ENCODE peak calls at places on chromosome 16, in four cellular contexts. D is cortex of kidney; Y is stimulated activated naive CD8-positive, alpha-beta T cell treated with anti-CD3 and anti-CD28 coated beads, Interleukin-15, amount 100 ng/mL, for 72 hours; H is amniotic stem cell. R is an unnamed sample.

GRCh38 chr16:88430185-88430523 is 22.9 kb upstream of the ZFPM1 start:
- DNase-seq in D (no peak), Y (peak; percentile 32), H (no peak), R (no peak)

GRCh38 chr16:87853411-87854052 is 15.8 kb downstream of the SLC7A5 start:
- DNase-seq in D (no peak), Y (peak; percentile 93), H (peak; percentile 65), R (peak; percentile 99)

GRCh38 chr16:87380875-87381274 is 2.7 kb downstream of the FBXO31 start:
- DNase-seq in D (no peak), Y (no peak), H (no peak), R (no peak)

GRCh38 chr16:6918661-6919060 is 414.0 kb upstream of the RBFOX1 start:
- DNase-seq in D (no peak), Y (no peak), H (no peak), R (no peak)

GRCh38 chr16:69600202-69600601 is 34.4 kb downstream of the NFAT5 start:
- DNase-seq in D (no peak), Y (no peak), H (no peak), R (no peak)

GRCh38 chr16:85393674-85394510 is 219.2 kb upstream of the GSE1 start:
- DNase-seq in D (no peak), Y (peak; percentile 67), H (no peak), R (no peak)

GRCh38 chr16:85094812-85095211 is 17.5 kb downstream of the CIBAR2 start:
- DNase-seq in D (no peak), Y (no peak), H (no peak), R (no peak)

GRCh38 chr16:84528317-84528716 is 23.9 kb upstream of the MEAK7 start:
- DNase-seq in D (no peak), Y (no peak), H (no peak), R (no peak)

GRCh38 chr16:88634141-88634993 is 4.0 kb upstream of the IL17C start:
- DNase-seq in D (no peak), Y (peak; percentile 61), H (peak; percentile 41), R (peak; percentile 84)

GRCh38 chr16:23428351-23428750 is 24.6 kb downstream of the COG7 start:
- DNase-seq in D (no peak), Y (no peak), H (no peak), R (no peak)

GRCh38 chr16:67407788-67408452 is 8.4 kb downstream of the ZDHHC1 start:
- DNase-seq in D (no peak), Y (no peak), H (no peak), R (no peak)

GRCh38 chr16:47139561-47140185 is 4.1 kb downstream of the NETO2 start:
- DNase-seq in D (no peak), Y (no peak), H (no peak), R (no peak)

GRCh38 chr16:75113046-75113491 is 3.5 kb downstream of the LDHD start:
- DNase-seq in D (no peak), Y (no peak), H (no peak), R (no peak)

GRCh38 chr16:31474778-31475738 is 3.1 kb downstream of the TGFB1I1 start:
- DNase-seq in D (no peak), Y (no peak), H (no peak), R (no peak)

GRCh38 chr16:53829186-53829747 is 125.3 kb downstream of the FTO start:
- DNase-seq in D (no peak), Y (no peak), H (no peak), R (no peak)

GRCh38 chr16:9885876-9886275 is 296.4 kb downstream of the GRIN2A start:
- DNase-seq in D (no peak), Y (no peak), H (no peak), R (no peak)

GRCh38 chr16:48583075-48584065 is 26.6 kb downstream of the N4BP1 start:
- DNase-seq in D (no peak), Y (no peak), H (no peak), R (no peak)

GRCh38 chr16:52191533-52192134 is 355.3 kb downstream of the TOX3 start:
- DNase-seq in D (no peak), Y (peak; percentile 37), H (no peak), R (peak; percentile 45)

GRCh38 chr16:20866161-20866772 is 33.9 kb downstream of the DCUN1D3 start:
- DNase-seq in D (no peak), Y (no peak), H (peak; percentile 67), R (no peak)

GRCh38 chr16:57770361-57770760 is 31.9 kb downstream of the KIFC3 start:
- DNase-seq in D (no peak), Y (no peak), H (no peak), R (no peak)

GRCh38 chr16:85275533-85276249 is 163.4 kb upstream of the CIBAR2 start:
- DNase-seq in D (no peak), Y (peak; percentile 69), H (peak; percentile 41), R (peak; percentile 94)

GRCh38 chr16:89712476-89712805 is 8.3 kb downstream of the VPS9D1 start:
- DNase-seq in D (no peak), Y (no peak), H (no peak), R (no peak)

GRCh38 chr16:4215106-4215505 is 26.8 kb downstream of the SRL start:
- DNase-seq in D (no peak), Y (no peak), H (no peak), R (no peak)

GRCh38 chr16:83623091-83623730 is 184.6 kb upstream of the HSBP1 start:
- DNase-seq in D (no peak), Y (no peak), H (no peak), R (no peak)

GRCh38 chr16:1899641-1900451 is 18.4 kb downstream of the HS3ST6 start:
- DNase-seq in D (no peak), Y (no peak), H (no peak), R (no peak)

GRCh38 chr16:85062303-85062702 is 34.7 kb downstream of the KIAA0513 start:
- DNase-seq in D (no peak), Y (no peak), H (no peak), R (no peak)

GRCh38 chr16:30740364-30741251 is 7.6 kb upstream of the PHKG2 start:
- DNase-seq in D (no peak), Y (no peak), H (no peak), R (peak; percentile 97)

GRCh38 chr16:47847220-47847970 is 308.4 kb downstream of the ABCC12 start:
- DNase-seq in D (no peak), Y (no peak), H (no peak), R (no peak)

GRCh38 chr16:8628981-8629725 is 7.7 kb downstream of the METTL22 start:
- DNase-seq in D (no peak), Y (no peak), H (no peak), R (no peak)

GRCh38 chr16:67645397-67646121 is 615 bp downstream of the CARMIL2 start:
- DNase-seq in D (no peak), Y (no peak), H (no peak), R (no peak)

GRCh38 chr16:55479560-55480197 is 681 bp downstream of the MMP2 start:
- DNase-seq in D (no peak), Y (no peak), H (no peak), R (no peak)

GRCh38 chr16:55100100-55100499 is 169.4 kb downstream of the IRX5 start:
- DNase-seq in D (no peak), Y (no peak), H (no peak), R (no peak)

GRCh38 chr16:81493755-81494433 is 49.3 kb downstream of the CMIP start:
- DNase-seq in D (no peak), Y (no peak), H (peak; percentile 18), R (no peak)

GRCh38 chr16:29232811-29233704 is 173.5 kb downstream of the NPIPB11 start:
- DNase-seq in D (no peak), Y (no peak), H (no peak), R (peak; percentile 79)

GRCh38 chr16:86789621-86790051 is 211.3 kb downstream of the FOXL1 start:
- DNase-seq in D (no peak), Y (no peak), H (no peak), R (no peak)

GRCh38 chr16:48413291-48413690 is 28.1 kb upstream of the SIAH1 start:
- DNase-seq in D (no peak), Y (no peak), H (no peak), R (no peak)

GRCh38 chr16:64470916-64471315 is 650.9 kb downstream of the CDH11 start:
- DNase-seq in D (no peak), Y (no peak), H (no peak), R (no peak)

GRCh38 chr16:73173396-73173795 is 125.5 kb upstream of the ZFHX3 start:
- DNase-seq in D (no peak), Y (no peak), H (no peak), R (no peak)

GRCh38 chr16:53726625-53727024 is 22.7 kb downstream of the FTO start:
- DNase-seq in D (no peak), Y (no peak), H (no peak), R (no peak)

GRCh38 chr16:9665851-9666271 is 516.4 kb downstream of the GRIN2A start:
- DNase-seq in D (no peak), Y (no peak), H (no peak), R (no peak)

R was measured in lower leg skin.